ENCODE peak calls at places on chromosomes 1 and 21, in four cellular contexts. K is GM23338, W is spleen, O is HCT116. F is an unnamed sample.

GRCh38 chr1:234454910-234455309 is 24.1 kb downstream of the TARBP1 start:
- DNase-seq in K (no peak), W (no peak), O (no peak), F (no peak)

GRCh38 chr1:42815938-42816599 is 853 bp upstream of the ERMAP start:
- DNase-seq in K (no peak), W (no peak), O (no peak), F (no peak)

GRCh38 chr1:157542676-157543075 is 9.6 kb downstream of the FCRL5 start:
- DNase-seq in K (no peak), W (no peak), O (no peak), F (no peak)

GRCh38 chr1:101039245-101039644 is 13.7 kb upstream of the DPH5 start:
- DNase-seq in K (no peak), W (no peak), O (no peak), F (no peak)

GRCh38 chr1:228830954-228831481 is 95.7 kb downstream of the RHOU start:
- DNase-seq in K (no peak), W (no peak), O (peak; percentile 64), F (no peak)

GRCh38 chr1:214337015-214337414 is 56.1 kb downstream of the SMYD2 start:
- DNase-seq in K (no peak), W (no peak), O (no peak), F (no peak)

GRCh38 chr21:46402421-46402820 is 56.3 kb upstream of the DIP2A start:
- DNase-seq in K (peak; percentile 32), W (no peak), O (no peak), F (no peak)

GRCh38 chr1:109792056-109792831 is 28.5 kb upstream of the EPS8L3 start:
- DNase-seq in K (peak; percentile 73), W (no peak), O (no peak), F (peak; percentile 68)

GRCh38 chr1:118333601-118334241 is 148.7 kb upstream of the SPAG17 start:
- DNase-seq in K (peak; percentile 4), W (no peak), O (no peak), F (no peak)

GRCh38 chr1:8040586-8040985 is 14.5 kb upstream of the ERRFI1 start:
- DNase-seq in K (no peak), W (no peak), O (peak; percentile 99), F (no peak)

GRCh38 chr1:59008599-59009347 is 224.9 kb upstream of the JUN start:
- DNase-seq in K (no peak), W (no peak), O (no peak), F (no peak)

GRCh38 chr1:174218983-174219382 is 59.7 kb downstream of the RABGAP1L start:
- DNase-seq in K (no peak), W (no peak), O (no peak), F (no peak)

GRCh38 chr1:119477710-119478109 is 29.3 kb upstream of the HSD3B1 start:
- DNase-seq in K (peak; percentile 19), W (no peak), O (no peak), F (no peak)

GRCh38 chr1:197920345-197921117 is 3.4 kb downstream of the LHX9 start:
- DNase-seq in K (peak; percentile 66), W (no peak), O (no peak), F (no peak)

GRCh38 chr1:241615043-241615974 is 24.9 kb downstream of the CHML start:
- DNase-seq in K (no peak), W (no peak), O (no peak), F (no peak)

GRCh38 chr1:1783320-1783719 is 5.0 kb upstream of the NADK start:
- DNase-seq in K (no peak), W (no peak), O (no peak), F (no peak)

GRCh38 chr1:228163776-228164534 is 1.6 kb upstream of the IBA57 start:
- DNase-seq in K (no peak), W (peak; percentile 77), O (no peak), F (no peak)

GRCh38 chr1:113917400-113918082 is 11.6 kb upstream of the HIPK1 start:
- DNase-seq in K (no peak), W (no peak), O (no peak), F (no peak)

GRCh38 chr1:180360333-180361075 is 130.4 kb downstream of the LHX4 start:
- DNase-seq in K (no peak), W (no peak), O (no peak), F (no peak)

GRCh38 chr1:44730741-44731512 is at the start of gene RNU5D-1:
- DNase-seq in K (peak; percentile 98), W (peak; percentile 96), O (peak; percentile 98), F (peak; percentile 98)

GRCh38 chr1:193558491-193559028 is 372.1 kb upstream of the B3GALT2 start:
- DNase-seq in K (no peak), W (no peak), O (peak; percentile 61), F (no peak)

GRCh38 chr1:94866178-94866822 is 46.1 kb downstream of the SLC44A3 start:
- DNase-seq in K (no peak), W (no peak), O (no peak), F (no peak)

GRCh38 chr1:58331156-58331555 is 215.4 kb downstream of the OMA1 start:
- DNase-seq in K (no peak), W (no peak), O (no peak), F (no peak)

GRCh38 chr1:222546548-222547259 is 1.2 kb downstream of the HHIPL2 start:
- DNase-seq in K (no peak), W (no peak), O (no peak), F (no peak)

GRCh38 chr1:230136453-230137327 is 69.7 kb downstream of the GALNT2 start:
- DNase-seq in K (no peak), W (no peak), O (no peak), F (no peak)

GRCh38 chr1:207896547-207896946 is 14.4 kb downstream of the CD34 start:
- DNase-seq in K (no peak), W (no peak), O (no peak), F (no peak)

GRCh38 chr1:185719021-185719420 is 15.2 kb upstream of the HMCN1 start:
- DNase-seq in K (peak; percentile 64), W (no peak), O (peak; percentile 49), F (no peak)

GRCh38 chr1:198656500-198656932 is 17.7 kb downstream of the PTPRC start:
- DNase-seq in K (peak; percentile 6), W (peak; percentile 87), O (no peak), F (peak; percentile 67)

GRCh38 chr1:160665330-160666078 is 18.7 kb upstream of the SLAMF1 start:
- DNase-seq in K (peak; percentile 6), W (peak; percentile 85), O (no peak), F (no peak)
- TF ChIP-seq POLR2AphosphoS5 in K (no peak), W (no peak), O (no peak), F (no peak)

DNA sequence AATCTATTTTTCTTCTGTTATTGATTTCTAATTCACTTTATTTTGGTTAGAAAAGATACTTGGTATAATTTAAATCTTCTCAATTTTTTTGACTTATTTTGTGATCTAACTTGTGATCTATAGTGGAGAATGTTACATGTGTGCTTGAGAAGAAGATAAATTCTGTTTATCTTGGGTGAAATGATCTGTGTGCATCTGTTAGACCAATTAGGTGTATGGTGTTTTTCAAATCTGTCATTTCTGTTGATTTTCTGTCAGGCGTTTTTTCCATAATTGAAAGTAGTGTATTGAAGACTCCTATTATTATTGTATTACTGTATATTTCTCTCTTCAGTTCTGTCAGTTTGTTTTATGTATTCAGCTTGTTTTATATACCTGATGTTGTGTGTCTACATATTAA is 1668.3 kb downstream of the PLA2G4A start:
- DNase-seq in K (no peak), W (no peak), O (no peak), F (no peak)
- TF ChIP-seq CTCF in K (no peak), W (no peak), O (no peak), F (no peak)

GRCh38 chr1:226870323-226871046 is at the start of gene PSEN2:
- DNase-seq in K (peak; percentile 69), W (peak; percentile 92), O (peak; percentile 26), F (no peak)
- TF ChIP-seq POLR2AphosphoS5 in K (peak; percentile 67), W (peak; percentile 79), O (peak; percentile 84), F (no peak)

GRCh38 chr21:31514598-31514997 is 144.9 kb upstream of the SOD1 start:
- DNase-seq in K (peak; percentile 66), W (no peak), O (no peak), F (no peak)

GRCh38 chr21:31511258-31511657 is 148.2 kb upstream of the SOD1 start:
- DNase-seq in K (no peak), W (no peak), O (no peak), F (no peak)

GRCh38 chr21:31505975-31506374 is 153.5 kb upstream of the SOD1 start:
- DNase-seq in K (peak; percentile 23), W (no peak), O (no peak), F (no peak)

GRCh38 chr21:31503939-31504338 is 155.6 kb upstream of the SOD1 start:
- DNase-seq in K (no peak), W (no peak), O (no peak), F (no peak)

GRCh38 chr21:31509108-31510017 is 150.1 kb upstream of the SOD1 start:
- DNase-seq in K (peak; percentile 84), W (no peak), O (peak; percentile 67), F (no peak)
- TF ChIP-seq CTCF in K (peak; percentile 74), W (no peak), O (peak; percentile 77), F (peak; percentile 10)